ENCODE peak calls at places on chromosomes 7 and 10, in six cellular contexts. A is sigmoid colon, S is lower lobe of right lung, M is stomach, F is pancreas, R is AG04450. D is an unnamed sample.

GRCh38 chr10:130017010-130017630 is 53.0 kb upstream of the EBF3 start:
- DNase-seq in A (no peak), S (no peak), M (no peak), F (no peak), R (no peak), D (no peak)

GRCh38 chr10:91887075-91887899 is 22.0 kb downstream of the FGFBP3 start:
- DNase-seq in A (peak; percentile 66), S (no peak), M (no peak), F (no peak), R (no peak), D (no peak)

GRCh38 chr7:112876877-112877276 is 86.7 kb upstream of the TMEM168 start:
- DNase-seq in A (no peak), S (no peak), M (no peak), F (no peak), R (no peak), D (no peak)

GRCh38 chr7:68865351-68865885 is 732.9 kb upstream of the AUTS2 start:
- DNase-seq in A (no peak), S (no peak), M (no peak), F (no peak), R (no peak), D (no peak)

GRCh38 chr10:132452216-132452650 is 55.2 kb downstream of the PWWP2B start:
- DNase-seq in A (no peak), S (peak; percentile 59), M (no peak), F (peak; percentile 63), R (no peak), D (no peak)

GRCh38 chr10:66747451-66747850 is 178.4 kb upstream of the LRRTM3 start:
- DNase-seq in A (no peak), S (no peak), M (no peak), F (no peak), R (peak; percentile 74), D (no peak)

GRCh38 chr7:117772416-117772815 is 100.8 kb downstream of the CTTNBP2 start:
- DNase-seq in A (no peak), S (no peak), M (no peak), F (no peak), R (no peak), D (no peak)

GRCh38 chr10:59870152-59870551 is 36.2 kb downstream of the CCDC6 start:
- DNase-seq in A (no peak), S (no peak), M (no peak), F (no peak), R (no peak), D (no peak)

GRCh38 chr7:133602291-133602690 is 349.4 kb downstream of the EXOC4 start:
- DNase-seq in A (no peak), S (no peak), M (no peak), F (no peak), R (no peak), D (no peak)

GRCh38 chr7:7902845-7903244 is 65.8 kb upstream of the GLCCI1 start:
- DNase-seq in A (no peak), S (no peak), M (no peak), F (no peak), R (no peak), D (no peak)

GRCh38 chr7:7018290-7018689 is 164.1 kb upstream of the C1GALT1 start:
- DNase-seq in A (no peak), S (no peak), M (no peak), F (no peak), R (no peak), D (no peak)

GRCh38 chr7:136845899-136846465 is 22.5 kb upstream of the CHRM2 start:
- DNase-seq in A (no peak), S (no peak), M (no peak), F (no peak), R (no peak), D (no peak)

GRCh38 chr10:122474145-122474739 is 12.9 kb downstream of the HTRA1 start:
- DNase-seq in A (no peak), S (no peak), M (no peak), F (no peak), R (no peak), D (no peak)

GRCh38 chr10:122419016-122419415 is 35.4 kb upstream of the ARMS2 start:
- DNase-seq in A (no peak), S (no peak), M (no peak), F (no peak), R (no peak), D (no peak)

GRCh38 chr10:16742165-16742960 is 74.9 kb downstream of the RSU1 start:
- DNase-seq in A (no peak), S (no peak), M (no peak), F (no peak), R (no peak), D (no peak)

GRCh38 chr7:137576481-137576880 is 232.9 kb upstream of the PTN start:
- DNase-seq in A (no peak), S (no peak), M (no peak), F (no peak), R (no peak), D (no peak)

GRCh38 chr10:132542086-132542775 is 4.6 kb downstream of the INPP5A start:
- DNase-seq in A (peak; percentile 72), S (peak; percentile 44), M (no peak), F (peak; percentile 48), R (no peak), D (peak; percentile 41)

GRCh38 chr7:29840701-29841100 is 34.4 kb downstream of the WIPF3 start:
- DNase-seq in A (no peak), S (no peak), M (no peak), F (no peak), R (no peak), D (no peak)
- TF ChIP-seq CTCF in A (no peak), S (no peak), M (no peak), F (no peak), R (no peak), D (no peak)

GRCh38 chr10:48284002-48284546 is 9.6 kb upstream of the FRMPD2 start:
- DNase-seq in A (no peak), S (no peak), M (no peak), F (no peak), R (no peak), D (no peak)
- TF ChIP-seq CTCF in A (no peak), S (no peak), M (no peak), F (no peak), R (no peak), D (no peak)

DNA sequence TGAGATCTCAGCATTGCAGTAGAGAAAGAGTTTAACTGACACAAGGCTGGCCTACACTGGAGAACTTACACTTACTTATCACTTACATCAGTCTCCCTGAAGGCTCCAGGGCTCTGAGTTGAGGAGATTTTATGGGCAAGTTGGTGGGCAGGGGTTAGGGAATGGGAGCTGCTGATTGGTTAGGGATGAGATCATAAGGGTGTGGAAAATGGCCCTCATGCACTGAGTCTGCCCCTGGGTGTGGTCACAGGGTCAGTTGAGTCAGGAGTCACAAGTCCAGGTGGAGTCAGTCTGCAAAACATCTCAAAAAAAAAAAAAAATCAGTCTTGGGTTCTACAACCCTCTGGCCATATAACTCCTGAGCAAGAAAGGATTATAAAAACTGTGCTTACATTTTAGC is 60.5 kb downstream of the PPP1R17 start:
- DNase-seq in A (no peak), S (no peak), M (no peak), F (no peak), R (no peak), D (no peak)
- TF ChIP-seq CTCF in A (no peak), S (no peak), M (no peak), F (no peak), R (no peak), D (no peak)

GRCh38 chr10:3486346-3487065 is 298.5 kb downstream of the KLF6 start:
- DNase-seq in A (no peak), S (peak; percentile 80), M (peak; percentile 74), F (peak; percentile 77), R (no peak), D (no peak)
- TF ChIP-seq CTCF in A (no peak), S (no peak), M (no peak), F (no peak), R (no peak), D (no peak)

DNA sequence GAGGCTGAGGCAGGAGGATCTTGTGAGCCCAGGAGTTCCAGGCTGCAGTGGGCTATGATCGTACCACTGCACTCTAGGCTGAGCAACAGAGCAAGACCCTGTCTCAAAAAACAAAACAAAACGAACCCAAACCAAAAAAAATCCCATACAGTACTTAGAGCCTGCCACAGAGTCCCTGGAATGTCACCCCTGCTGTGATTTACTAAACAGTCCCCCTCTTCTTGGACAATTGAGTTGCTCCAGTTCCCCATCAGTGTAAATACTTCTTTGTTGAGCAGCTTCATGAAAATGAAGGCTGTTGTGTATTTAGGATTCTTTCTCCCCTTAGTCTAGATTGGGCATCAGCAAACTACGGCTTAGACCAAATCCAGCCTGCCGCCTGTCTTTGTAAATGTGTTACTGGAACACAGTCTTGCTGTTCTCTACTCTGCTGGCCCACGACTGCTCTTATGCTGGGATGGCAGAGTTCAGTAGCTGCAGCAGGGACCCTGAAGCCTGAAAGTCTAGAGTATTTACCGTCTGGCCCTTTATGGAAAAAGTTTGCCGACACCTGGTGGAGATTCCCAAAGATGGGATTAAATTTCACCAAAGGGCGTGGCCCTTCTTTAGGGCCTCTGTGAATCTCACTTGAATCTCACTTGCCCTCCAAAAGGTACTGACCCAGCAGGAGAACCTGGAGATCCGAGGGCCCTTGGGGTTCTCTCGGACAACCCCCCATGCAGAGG is 57.8 kb downstream of the PALD1 start:
- DNase-seq in A (no peak), S (no peak), M (no peak), F (no peak), R (no peak), D (no peak)
- TF ChIP-seq CTCF in A (no peak), S (no peak), M (no peak), F (no peak), R (peak; percentile 13), D (no peak)

GRCh38 chr10:78033623-78034470 is at the start of gene RPS24:
- DNase-seq in A (peak; percentile 98), S (peak; percentile 97), M (peak; percentile 97), F (peak; percentile 94), R (peak; percentile 94), D (peak; percentile 92)

GRCh38 chr10:78025685-78026364 is 3.5 kb downstream of the POLR3A start:
- DNase-seq in A (no peak), S (no peak), M (no peak), F (no peak), R (no peak), D (no peak)

GRCh38 chr10:78023741-78024140 is 5.6 kb downstream of the POLR3A start:
- DNase-seq in A (no peak), S (no peak), M (no peak), F (no peak), R (no peak), D (no peak)

GRCh38 chr10:78029294-78030226 is at the start of gene POLR3A:
- DNase-seq in A (peak; percentile 99), S (peak; percentile 97), M (peak; percentile 96), F (peak; percentile 95), R (peak; percentile 98), D (peak; percentile 93)

DNA sequence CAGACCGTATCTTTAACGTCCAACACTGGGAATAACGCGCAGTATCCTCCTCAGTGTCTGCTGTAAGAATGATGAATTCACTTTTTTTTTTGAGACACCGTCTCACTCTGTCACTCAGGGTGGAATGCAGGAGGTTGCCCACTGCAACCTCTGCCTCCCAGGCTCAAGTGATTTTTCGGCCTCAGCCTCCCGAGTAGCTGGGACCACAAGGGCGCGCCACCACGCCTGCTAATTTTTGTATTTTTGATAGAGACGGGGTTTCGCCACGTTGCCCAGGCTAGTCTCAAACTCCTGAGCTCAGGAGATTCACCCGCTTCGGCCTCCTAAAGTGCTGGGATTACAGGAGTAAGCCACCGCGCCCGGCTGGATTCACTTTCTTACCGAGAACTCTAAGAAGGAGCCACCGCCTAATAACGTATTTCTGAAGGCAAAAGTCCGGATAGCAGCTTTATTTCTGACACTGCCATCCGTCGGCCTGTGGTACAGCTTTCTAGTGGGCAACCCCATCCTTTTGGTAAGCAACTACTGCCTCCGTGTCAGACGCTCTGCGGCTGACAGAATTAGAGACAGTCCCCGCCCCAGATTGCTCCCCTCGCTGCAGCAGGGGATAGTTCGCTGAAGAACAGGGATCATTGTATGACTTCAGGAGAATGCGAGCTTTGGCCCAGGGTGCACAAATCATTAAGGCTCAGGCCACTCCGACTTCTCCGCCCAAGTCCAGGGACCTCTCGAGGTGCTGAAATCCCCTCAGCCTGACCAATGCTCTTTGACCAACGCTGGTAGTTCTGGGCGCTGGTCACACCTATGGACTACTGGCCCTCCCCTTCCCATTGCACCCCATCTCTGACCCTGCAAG is 649 bp downstream of the POLR3A start:
- DNase-seq in A (peak; percentile 54), S (no peak), M (no peak), F (no peak), R (no peak), D (no peak)
- TF ChIP-seq CTCF in A (no peak), S (no peak), M (no peak), F (no peak), R (no peak), D (no peak)